ENCODE peak calls at places on chromosomes 3 and 15, in ten cellular contexts. M is CD4-positive, alpha-beta T cell; A is AG04450; G is A549; U is MCF 10A; B is epithelial cell of esophagus; F is natural killer cell; J is psoas muscle; H is HFFc6; I is GM10248. R is an unnamed sample.

GRCh38 chr3:194399166-194399565 is at the start of gene GP5:
- DNase-seq in M (no peak), A (no peak), G (no peak), U (no peak), B (no peak), F (no peak), J (no peak), H (no peak), I (no peak), R (no peak)

GRCh38 chr3:127962937-127963336 is 47.9 kb downstream of the KBTBD12 start:
- DNase-seq in M (no peak), A (no peak), G (no peak), U (no peak), B (no peak), F (no peak), J (no peak), H (no peak), I (no peak), R (no peak)

GRCh38 chr15:51318382-51319150 is 19.8 kb downstream of the CYP19A1 start:
- DNase-seq in M (no peak), A (no peak), G (no peak), U (no peak), B (no peak), F (no peak), J (no peak), H (peak), I (no peak), R (no peak)

GRCh38 chr15:75450307-75451201 is 936 bp downstream of the SIN3A start:
- DNase-seq in M (peak), A (peak), G (peak), U (peak), B (peak), F (peak), J (peak), H (peak), I (peak), R (peak)

GRCh38 chr15:74396445-74397238 is 29.2 kb upstream of the CYP11A1 start:
- DNase-seq in M (no peak), A (no peak), G (peak), U (peak), B (peak), F (no peak), J (no peak), H (peak), I (peak), R (no peak)

GRCh38 chr15:27949089-27949488 is 150.0 kb downstream of the OCA2 start:
- DNase-seq in M (no peak), A (no peak), G (no peak), U (no peak), B (no peak), F (no peak), J (no peak), H (no peak), I (no peak), R (no peak)

GRCh38 chr3:55790596-55791350 is 303.7 kb upstream of the WNT5A start:
- DNase-seq in M (no peak), A (no peak), G (no peak), U (no peak), B (no peak), F (no peak), J (no peak), H (no peak), I (no peak), R (no peak)

GRCh38 chr15:58752716-58753115 is 3.2 kb upstream of the ADAM10 start:
- DNase-seq in M (no peak), A (no peak), G (no peak), U (no peak), B (no peak), F (no peak), J (no peak), H (no peak), I (no peak), R (no peak)

GRCh38 chr15:60009124-60009523 is 5.0 kb downstream of the FOXB1 start:
- DNase-seq in M (no peak), A (no peak), G (no peak), U (peak), B (no peak), F (no peak), J (no peak), H (no peak), I (no peak), R (no peak)

GRCh38 chr3:99520511-99520910 is 117.9 kb upstream of the COL8A1 start:
- DNase-seq in M (no peak), A (no peak), G (no peak), U (no peak), B (no peak), F (no peak), J (no peak), H (no peak), I (no peak), R (no peak)

GRCh38 chr3:69435274-69436262 is 49.7 kb upstream of the FRMD4B start:
- DNase-seq in M (no peak), A (no peak), G (no peak), U (no peak), B (no peak), F (no peak), J (no peak), H (no peak), I (peak), R (no peak)

GRCh38 chr15:71362987-71363968 is 248.0 kb downstream of the THSD4 start:
- DNase-seq in M (no peak), A (no peak), G (no peak), U (no peak), B (no peak), F (no peak), J (no peak), H (no peak), I (no peak), R (no peak)

GRCh38 chr3:72306800-72307341 is 521.9 kb upstream of the PROK2 start:
- DNase-seq in M (no peak), A (no peak), G (no peak), U (peak), B (peak), F (no peak), J (no peak), H (no peak), I (no peak), R (no peak)

GRCh38 chr3:107916166-107916565 is 174.7 kb downstream of the CD47 start:
- DNase-seq in M (no peak), A (no peak), G (no peak), U (no peak), B (no peak), F (no peak), J (no peak), H (no peak), I (no peak), R (no peak)

GRCh38 chr15:63900306-63900705 is 66.6 kb upstream of the HERC1 start:
- DNase-seq in M (no peak), A (no peak), G (no peak), U (no peak), B (no peak), F (no peak), J (no peak), H (no peak), I (no peak), R (no peak)

GRCh38 chr3:70849911-70850699 is 537.7 kb upstream of the MDFIC2 start:
- DNase-seq in M (no peak), A (peak), G (peak), U (peak), B (peak), F (no peak), J (no peak), H (peak), I (no peak), R (no peak)

GRCh38 chr15:78149805-78150751 is 916 bp downstream of the IDH3A start:
- DNase-seq in M (no peak), A (no peak), G (peak), U (peak), B (peak), F (no peak), J (no peak), H (no peak), I (no peak), R (no peak)

GRCh38 chr15:66237513-66238235 is 15.9 kb downstream of the MEGF11 start:
- DNase-seq in M (no peak), A (no peak), G (no peak), U (no peak), B (no peak), F (no peak), J (no peak), H (no peak), I (no peak), R (no peak)

GRCh38 chr3:58355174-58355573 is 22.5 kb downstream of the PXK start:
- DNase-seq in M (no peak), A (no peak), G (no peak), U (no peak), B (no peak), F (no peak), J (no peak), H (no peak), I (peak), R (no peak)

GRCh38 chr3:58356054-58356453 is 23.4 kb downstream of the PXK start:
- DNase-seq in M (no peak), A (no peak), G (no peak), U (no peak), B (peak), F (no peak), J (no peak), H (no peak), I (no peak), R (no peak)

GRCh38 chr3:58352624-58353023 is 19.9 kb downstream of the PXK start:
- DNase-seq in M (no peak), A (no peak), G (no peak), U (no peak), B (no peak), F (no peak), J (no peak), H (no peak), I (no peak), R (no peak)

GRCh38 chr3:58351920-58352319 is 19.2 kb downstream of the PXK start:
- DNase-seq in M (no peak), A (no peak), G (no peak), U (no peak), B (no peak), F (no peak), J (no peak), H (no peak), I (no peak), R (no peak)

GRCh38 chr3:58353722-58354553 is 21.2 kb downstream of the PXK start:
- DNase-seq in M (no peak), A (no peak), G (no peak), U (no peak), B (no peak), F (no peak), J (no peak), H (no peak), I (no peak), R (no peak)
- TF ChIP-seq CTCF in M (no peak), A (peak), G (no peak), U (no peak), B (no peak), F (no peak), J (no peak), H (peak), I (no peak), R (no peak)

DNA sequence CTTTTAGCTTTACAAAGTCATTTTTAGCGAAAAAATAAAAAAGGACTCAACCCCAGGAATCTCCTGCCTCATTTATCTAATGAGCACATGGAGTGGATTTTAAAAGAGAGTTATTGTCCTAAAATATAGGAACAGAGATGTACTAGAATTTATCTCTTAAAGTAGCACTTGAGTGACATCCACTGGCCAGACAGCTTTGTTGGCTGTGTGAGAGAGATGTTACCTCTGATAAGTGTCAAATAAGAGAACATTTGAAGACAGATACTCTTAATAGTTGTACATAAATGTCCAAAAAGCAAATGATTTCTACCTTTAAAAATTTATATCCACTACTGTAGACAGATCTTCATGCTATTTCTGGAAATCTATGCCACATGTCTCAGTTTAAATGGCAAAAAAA is 12.3 kb upstream of the MFSD1 start:
- DNase-seq in M (no peak), A (no peak), G (no peak), U (peak), B (peak), F (no peak), J (no peak), H (peak), I (no peak), R (no peak)
- TF ChIP-seq CTCF in M (no peak), A (peak), G (peak), U (peak), B (peak), F (no peak), J (peak), H (peak), I (peak), R (no peak)

GRCh38 chr15:89399390-89400120 is 64.9 kb upstream of the POLG start:
- DNase-seq in M (no peak), A (no peak), G (peak), U (no peak), B (peak), F (peak), J (no peak), H (no peak), I (peak), R (no peak)
- TF ChIP-seq CTCF in M (peak), A (peak), G (peak), U (peak), B (peak), F (peak), J (no peak), H (peak), I (peak), R (peak)

GRCh38 chr3:148162132-148162531 is 535.6 kb upstream of the AGTR1 start:
- DNase-seq in M (no peak), A (no peak), G (no peak), U (no peak), B (no peak), F (no peak), J (no peak), H (no peak), I (no peak), R (no peak)
- TF ChIP-seq CTCF in M (no peak), A (no peak), G (no peak), U (no peak), B (no peak), F (no peak), J (peak), H (no peak), I (no peak), R (no peak)

GRCh38 chr15:90666135-90666909 is 50.8 kb upstream of the BLM start:
- DNase-seq in M (no peak), A (no peak), G (peak), U (no peak), B (no peak), F (no peak), J (no peak), H (no peak), I (no peak), R (no peak)

GRCh38 chr15:90660195-90660995 is 56.8 kb upstream of the BLM start:
- DNase-seq in M (peak), A (peak), G (peak), U (peak), B (peak), F (peak), J (peak), H (peak), I (peak), R (no peak)

GRCh38 chr15:90665288-90666134 is 51.6 kb upstream of the BLM start:
- DNase-seq in M (peak), A (no peak), G (peak), U (peak), B (peak), F (peak), J (peak), H (peak), I (peak), R (no peak)

GRCh38 chr15:90667063-90667754 is 49.9 kb upstream of the BLM start:
- DNase-seq in M (no peak), A (no peak), G (no peak), U (peak), B (peak), F (no peak), J (no peak), H (peak), I (no peak), R (no peak)

GRCh38 chr15:90664650-90665287 is 52.4 kb upstream of the BLM start:
- DNase-seq in M (no peak), A (no peak), G (no peak), U (no peak), B (peak), F (no peak), J (peak), H (no peak), I (peak), R (no peak)
- TF ChIP-seq CTCF in M (no peak), A (peak), G (no peak), U (no peak), B (no peak), F (no peak), J (no peak), H (no peak), I (no peak), R (no peak)

DNA sequence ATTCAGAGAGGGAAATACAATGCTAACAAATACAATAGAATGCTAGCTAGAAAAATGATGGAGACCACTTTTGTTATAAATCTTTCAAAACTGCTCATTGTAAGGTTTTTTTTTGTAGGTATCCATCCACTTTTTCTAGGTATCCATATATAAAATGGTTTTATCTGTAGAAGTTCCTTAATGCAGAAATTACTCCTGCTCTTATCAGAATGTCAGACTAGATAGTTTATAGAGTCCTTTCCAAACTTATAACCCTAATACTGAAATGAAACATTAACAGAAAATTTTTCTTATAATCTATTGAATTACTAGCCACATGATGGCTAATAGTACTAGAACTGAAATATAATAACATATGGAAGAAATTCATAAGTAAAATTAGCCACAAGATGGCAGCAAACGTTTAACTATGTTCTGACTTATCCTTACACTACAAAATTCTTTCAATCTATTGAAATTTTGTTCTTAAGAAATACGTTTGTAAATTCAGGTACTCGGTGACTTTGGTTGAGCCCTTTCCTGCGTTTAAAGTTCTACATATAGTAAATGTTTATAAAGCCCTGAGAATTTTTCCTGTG is 58.5 kb downstream of the ECT2 start:
- DNase-seq in M (no peak), A (peak), G (no peak), U (peak), B (peak), F (no peak), J (no peak), H (peak), I (no peak), R (no peak)
- TF ChIP-seq CTCF in M (peak), A (peak), G (peak), U (no peak), B (no peak), F (peak), J (peak), H (peak), I (peak), R (peak)

DNA sequence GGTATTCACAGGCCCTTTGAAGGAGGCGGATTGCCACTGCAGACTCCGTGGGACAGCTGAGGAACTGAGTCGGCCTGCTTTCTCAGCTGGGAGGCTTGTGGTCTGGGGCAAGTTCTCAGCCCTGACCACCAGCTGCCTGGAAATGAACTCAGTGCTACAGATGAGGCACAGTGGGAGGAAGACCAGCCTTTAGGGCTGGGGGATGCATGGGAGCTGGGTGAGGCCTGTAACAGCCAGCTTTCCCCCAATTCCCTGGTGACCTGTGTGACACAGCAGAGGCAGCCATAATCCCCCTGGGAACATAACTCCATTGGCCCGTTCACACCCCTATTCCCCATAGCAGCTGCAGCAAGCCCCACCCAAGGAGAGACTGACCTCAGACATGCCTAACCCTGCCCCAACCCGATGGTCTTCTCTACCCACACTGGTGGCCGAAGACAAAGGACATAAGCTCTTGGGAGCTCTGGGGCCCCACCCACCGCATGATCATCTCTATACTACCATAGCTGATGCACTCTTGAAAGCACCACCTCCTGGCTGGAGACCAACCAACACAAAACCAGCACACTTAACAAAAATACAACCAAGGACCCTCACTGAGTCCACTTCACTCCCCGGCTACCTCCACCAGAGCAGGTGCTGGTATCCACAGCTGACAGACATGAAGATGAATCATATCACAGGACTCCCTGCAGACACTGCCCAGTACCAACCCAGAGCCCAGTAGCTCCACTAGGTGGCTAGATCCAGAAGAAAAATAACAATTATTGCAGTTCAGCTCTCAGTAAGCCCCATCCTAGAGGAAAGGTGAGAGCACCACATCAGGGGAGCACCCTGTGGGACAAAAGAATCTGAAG is 24.9 kb downstream of the ZMAT3 start:
- DNase-seq in M (no peak), A (no peak), G (no peak), U (no peak), B (peak), F (no peak), J (no peak), H (peak), I (peak), R (no peak)
- TF ChIP-seq CTCF in M (no peak), A (peak), G (no peak), U (no peak), B (peak), F (no peak), J (no peak), H (peak), I (no peak), R (no peak)